ENCODE peak calls at places on chromosomes 13 and 19, in nine cellular contexts. One of them, this sample, is unnamed.

GRCh38 chr19:16714702-16715294 is 4.8 kb upstream of the NWD1 start:
- DNase-seq in uterus: no peak
- DNase-seq in sigmoid colon: no peak
- DNase-seq in body of pancreas: peak
- DNase-seq in pancreas: peak
- DNase-seq in heart right ventricle: peak
- DNase-seq in spleen: peak
- DNase-seq in fibroblast of lung: peak
- DNase-seq in AG04450: no peak
- DNase-seq in this sample: peak

GRCh38 chr13:110617326-110618072 is 2.2 kb downstream of the NAXD start:
- DNase-seq in AG04450: peak
- DNase-seq in uterus: peak
- DNase-seq in pancreas: no peak
- DNase-seq in body of pancreas: peak
- DNase-seq in heart right ventricle: no peak
- DNase-seq in fibroblast of lung: peak
- DNase-seq in sigmoid colon: peak
- DNase-seq in spleen: no peak
- DNase-seq in this sample: peak

GRCh38 chr19:14507704-14508246 is 10.4 kb downstream of the DNAJB1 start:
- DNase-seq in sigmoid colon: no peak
- DNase-seq in AG04450: no peak
- DNase-seq in uterus: no peak
- DNase-seq in spleen: no peak
- DNase-seq in pancreas: no peak
- DNase-seq in body of pancreas: no peak
- DNase-seq in heart right ventricle: no peak
- DNase-seq in fibroblast of lung: peak
- DNase-seq in this sample: peak

GRCh38 chr19:49889687-49890348 is 6.9 kb downstream of the IL4I1 start:
- DNase-seq in uterus: peak
- DNase-seq in spleen: peak
- DNase-seq in sigmoid colon: no peak
- DNase-seq in fibroblast of lung: peak
- DNase-seq in body of pancreas: peak
- DNase-seq in AG04450: no peak
- DNase-seq in pancreas: peak
- DNase-seq in heart right ventricle: peak
- DNase-seq in this sample: peak

GRCh38 chr13:29472317-29472961 is 123.0 kb downstream of the SLC7A1 start:
- DNase-seq in pancreas: peak
- DNase-seq in spleen: no peak
- DNase-seq in AG04450: no peak
- DNase-seq in sigmoid colon: no peak
- DNase-seq in heart right ventricle: no peak
- DNase-seq in uterus: peak
- DNase-seq in body of pancreas: peak
- DNase-seq in fibroblast of lung: peak
- DNase-seq in this sample: peak

GRCh38 chr13:40187836-40188591 is 478.4 kb downstream of the FOXO1 start:
- DNase-seq in sigmoid colon: no peak
- DNase-seq in spleen: peak
- DNase-seq in fibroblast of lung: peak
- DNase-seq in body of pancreas: no peak
- DNase-seq in AG04450: no peak
- DNase-seq in pancreas: no peak
- DNase-seq in uterus: peak
- DNase-seq in heart right ventricle: no peak
- DNase-seq in this sample: no peak

GRCh38 chr13:109606404-109607028 is 179.9 kb downstream of the IRS2 start:
- DNase-seq in AG04450: no peak
- DNase-seq in spleen: no peak
- DNase-seq in uterus: no peak
- DNase-seq in body of pancreas: no peak
- DNase-seq in pancreas: no peak
- DNase-seq in sigmoid colon: no peak
- DNase-seq in fibroblast of lung: no peak
- DNase-seq in heart right ventricle: no peak
- DNase-seq in this sample: no peak

GRCh38 chr19:11261902-11262839 is at the start of gene DOCK6:
- DNase-seq in AG04450: no peak
- DNase-seq in pancreas: peak
- DNase-seq in sigmoid colon: peak
- DNase-seq in heart right ventricle: peak
- DNase-seq in body of pancreas: peak
- DNase-seq in fibroblast of lung: no peak
- DNase-seq in uterus: no peak
- DNase-seq in spleen: peak
- DNase-seq in this sample: peak

GRCh38 chr13:112760440-112760839 is 70.6 kb downstream of the ATP11A start:
- DNase-seq in heart right ventricle: no peak
- DNase-seq in pancreas: no peak
- DNase-seq in fibroblast of lung: peak
- DNase-seq in uterus: no peak
- DNase-seq in body of pancreas: no peak
- DNase-seq in sigmoid colon: no peak
- DNase-seq in spleen: no peak
- DNase-seq in AG04450: no peak
- DNase-seq in this sample: no peak

GRCh38 chr19:1837625-1838105 is 10.6 kb downstream of the REXO1 start:
- DNase-seq in sigmoid colon: no peak
- DNase-seq in fibroblast of lung: no peak
- DNase-seq in AG04450: no peak
- DNase-seq in uterus: no peak
- DNase-seq in body of pancreas: peak
- DNase-seq in heart right ventricle: no peak
- DNase-seq in spleen: no peak
- DNase-seq in pancreas: peak
- DNase-seq in this sample: peak

GRCh38 chr19:17327654-17328516 is 6.8 kb downstream of the ANO8 start:
- DNase-seq in pancreas: no peak
- DNase-seq in AG04450: no peak
- DNase-seq in spleen: peak
- DNase-seq in heart right ventricle: no peak
- DNase-seq in sigmoid colon: peak
- DNase-seq in fibroblast of lung: no peak
- DNase-seq in uterus: peak
- DNase-seq in body of pancreas: peak
- DNase-seq in this sample: peak

DNA sequence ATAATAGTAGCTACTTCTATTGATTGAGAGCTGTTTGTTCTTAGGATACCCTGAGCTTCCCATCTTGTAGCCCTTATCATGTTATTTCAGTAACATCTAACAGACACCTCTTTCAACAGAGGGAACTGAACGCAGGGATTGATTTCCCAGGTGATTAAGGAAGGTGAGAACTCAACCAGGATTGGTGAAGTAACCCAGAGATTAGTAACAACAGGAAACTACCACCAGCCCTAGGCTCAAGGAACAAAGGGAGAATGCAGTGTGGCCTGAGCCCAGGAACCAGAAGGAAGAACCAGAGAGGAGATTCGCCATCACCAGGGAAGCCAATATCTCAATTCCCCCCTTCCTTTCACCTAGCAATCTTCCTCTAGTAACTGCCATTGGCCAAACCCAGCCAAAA is 8.5 kb downstream of the DHRS12 start:
- DNase-seq in uterus: no peak
- DNase-seq in sigmoid colon: no peak
- DNase-seq in body of pancreas: no peak
- DNase-seq in spleen: no peak
- DNase-seq in fibroblast of lung: no peak
- DNase-seq in heart right ventricle: no peak
- DNase-seq in pancreas: no peak
- DNase-seq in AG04450: no peak
- DNase-seq in this sample: no peak
- H3K27ac ChIP-seq in uterus: no peak
- H3K27ac ChIP-seq in sigmoid colon: no peak
- H3K27ac ChIP-seq in body of pancreas: peak
- H3K27ac ChIP-seq in spleen: no peak
- H3K27ac ChIP-seq in fibroblast of lung: no peak
- H3K27ac ChIP-seq in heart right ventricle: no peak
- H3K27ac ChIP-seq in pancreas: no peak
- H3K27ac ChIP-seq in AG04450: no peak
- H3K27ac ChIP-seq in this sample: no peak

GRCh38 chr19:3027292-3027691 is 1.8 kb downstream of the TLE2 start:
- DNase-seq in pancreas: no peak
- DNase-seq in heart right ventricle: no peak
- DNase-seq in spleen: no peak
- DNase-seq in sigmoid colon: no peak
- DNase-seq in body of pancreas: no peak
- DNase-seq in uterus: no peak
- DNase-seq in AG04450: no peak
- DNase-seq in fibroblast of lung: no peak
- DNase-seq in this sample: no peak

GRCh38 chr19:3028305-3029069 is 593 bp downstream of the TLE2 start:
- DNase-seq in uterus: peak
- DNase-seq in fibroblast of lung: no peak
- DNase-seq in sigmoid colon: no peak
- DNase-seq in AG04450: no peak
- DNase-seq in heart right ventricle: no peak
- DNase-seq in pancreas: peak
- DNase-seq in spleen: no peak
- DNase-seq in body of pancreas: peak
- DNase-seq in this sample: no peak

GRCh38 chr19:3031607-3031867 is 2.5 kb upstream of the TLE2 start:
- DNase-seq in heart right ventricle: no peak
- DNase-seq in fibroblast of lung: no peak
- DNase-seq in pancreas: no peak
- DNase-seq in body of pancreas: no peak
- DNase-seq in uterus: no peak
- DNase-seq in spleen: no peak
- DNase-seq in sigmoid colon: no peak
- DNase-seq in AG04450: no peak
- DNase-seq in this sample: no peak

GRCh38 chr19:3027981-3028304 is 1.1 kb downstream of the TLE2 start:
- DNase-seq in fibroblast of lung: no peak
- DNase-seq in uterus: no peak
- DNase-seq in body of pancreas: no peak
- DNase-seq in spleen: no peak
- DNase-seq in AG04450: no peak
- DNase-seq in sigmoid colon: no peak
- DNase-seq in heart right ventricle: no peak
- DNase-seq in pancreas: no peak
- DNase-seq in this sample: no peak

GRCh38 chr19:3029070-3029923 is at the start of gene TLE2:
- DNase-seq in sigmoid colon: no peak
- DNase-seq in fibroblast of lung: no peak
- DNase-seq in body of pancreas: peak
- DNase-seq in heart right ventricle: no peak
- DNase-seq in pancreas: no peak
- DNase-seq in AG04450: no peak
- DNase-seq in uterus: no peak
- DNase-seq in spleen: no peak
- DNase-seq in this sample: no peak
- H3K27ac ChIP-seq in sigmoid colon: peak
- H3K27ac ChIP-seq in fibroblast of lung: no peak
- H3K27ac ChIP-seq in body of pancreas: peak
- H3K27ac ChIP-seq in heart right ventricle: peak
- H3K27ac ChIP-seq in pancreas: peak
- H3K27ac ChIP-seq in AG04450: no peak
- H3K27ac ChIP-seq in uterus: peak
- H3K27ac ChIP-seq in spleen: peak
- H3K27ac ChIP-seq in this sample: no peak

DNA sequence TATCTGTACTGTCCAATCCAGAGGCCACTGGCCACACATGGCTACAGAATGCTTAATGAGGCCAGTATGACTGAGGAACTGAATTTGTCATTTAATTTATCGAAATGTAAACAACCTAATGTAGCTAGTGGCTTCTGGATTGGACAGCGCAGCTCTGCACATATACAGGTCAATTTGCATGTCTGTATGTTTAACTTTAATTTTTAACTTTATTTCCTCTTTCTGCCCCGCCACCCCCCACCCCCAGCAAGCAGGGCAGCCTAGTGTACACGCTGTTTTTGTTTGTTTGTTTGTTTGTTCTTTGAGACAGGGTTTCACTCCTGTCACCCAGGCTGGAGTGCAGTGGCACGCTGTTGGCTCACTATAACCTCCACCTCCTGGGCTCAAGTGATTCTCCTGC is 15.5 kb downstream of the ZSWIM9 start:
- DNase-seq in uterus: no peak
- DNase-seq in AG04450: no peak
- DNase-seq in spleen: peak
- DNase-seq in fibroblast of lung: no peak
- DNase-seq in body of pancreas: no peak
- DNase-seq in heart right ventricle: no peak
- DNase-seq in pancreas: no peak
- DNase-seq in sigmoid colon: peak
- DNase-seq in this sample: no peak
- H3K27ac ChIP-seq in uterus: no peak
- H3K27ac ChIP-seq in AG04450: no peak
- H3K27ac ChIP-seq in spleen: peak
- H3K27ac ChIP-seq in fibroblast of lung: no peak
- H3K27ac ChIP-seq in body of pancreas: no peak
- H3K27ac ChIP-seq in heart right ventricle: no peak
- H3K27ac ChIP-seq in pancreas: no peak
- H3K27ac ChIP-seq in sigmoid colon: no peak
- H3K27ac ChIP-seq in this sample: no peak

DNA sequence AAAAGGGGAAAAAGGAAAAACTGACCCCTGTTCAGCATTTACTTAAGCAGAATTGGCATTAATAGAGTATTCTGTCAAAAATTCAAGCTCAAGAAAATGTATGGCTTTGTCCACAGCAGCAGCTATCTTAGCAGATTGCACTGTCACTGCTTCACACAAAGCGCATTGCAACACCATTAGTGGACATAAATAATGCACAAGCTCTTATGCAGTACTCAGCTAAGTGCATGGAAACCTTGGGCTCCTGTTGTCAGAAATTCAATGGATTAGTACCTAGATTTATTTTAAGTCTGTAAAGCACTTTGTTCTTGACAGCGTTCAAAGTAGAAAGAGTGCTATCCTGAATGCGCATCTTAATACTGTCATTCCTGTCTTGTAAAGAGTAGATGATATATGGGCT is 851.1 kb upstream of the KLHL1 start:
- DNase-seq in pancreas: no peak
- DNase-seq in spleen: no peak
- DNase-seq in fibroblast of lung: no peak
- DNase-seq in heart right ventricle: no peak
- DNase-seq in AG04450: no peak
- DNase-seq in sigmoid colon: no peak
- DNase-seq in body of pancreas: no peak
- DNase-seq in uterus: no peak
- DNase-seq in this sample: peak
- H3K27ac ChIP-seq in pancreas: no peak
- H3K27ac ChIP-seq in spleen: no peak
- H3K27ac ChIP-seq in fibroblast of lung: no peak
- H3K27ac ChIP-seq in heart right ventricle: no peak
- H3K27ac ChIP-seq in AG04450: no peak
- H3K27ac ChIP-seq in sigmoid colon: no peak
- H3K27ac ChIP-seq in body of pancreas: no peak
- H3K27ac ChIP-seq in uterus: no peak
- H3K27ac ChIP-seq in this sample: no peak